ENCODE peak calls at places on chromosomes 5 and 9, in four cellular contexts. One of them, this sample, is unnamed.

GRCh38 chr5:170751631-170752030 is 31.9 kb upstream of the GABRP start:
- DNase-seq in heart right ventricle: no peak
- DNase-seq in psoas muscle: no peak
- DNase-seq in effector memory CD4-positive, alpha-beta T cell: no peak
- DNase-seq in this sample: no peak

GRCh38 chr9:131676431-131676972 is 63.4 kb downstream of the RAPGEF1 start:
- DNase-seq in heart right ventricle: no peak
- DNase-seq in psoas muscle: no peak
- DNase-seq in effector memory CD4-positive, alpha-beta T cell: peak; percentile 54
- DNase-seq in this sample: no peak

GRCh38 chr5:505946-506555 is 18.2 kb downstream of the SLC9A3 start:
- DNase-seq in heart right ventricle: no peak
- DNase-seq in psoas muscle: no peak
- DNase-seq in effector memory CD4-positive, alpha-beta T cell: no peak
- DNase-seq in this sample: no peak

GRCh38 chr9:105067895-105068580 is 140.1 kb upstream of the ABCA1 start:
- DNase-seq in heart right ventricle: no peak
- DNase-seq in psoas muscle: no peak
- DNase-seq in effector memory CD4-positive, alpha-beta T cell: no peak
- DNase-seq in this sample: no peak

GRCh38 chr9:84670106-84670800 is 724 bp downstream of the NTRK2 start:
- DNase-seq in heart right ventricle: no peak
- DNase-seq in psoas muscle: peak; percentile 51
- DNase-seq in effector memory CD4-positive, alpha-beta T cell: no peak
- DNase-seq in this sample: peak; percentile 37

GRCh38 chr5:142925795-142926194 is 155.6 kb downstream of the ARHGAP26 start:
- DNase-seq in heart right ventricle: peak; percentile 59
- DNase-seq in psoas muscle: no peak
- DNase-seq in effector memory CD4-positive, alpha-beta T cell: no peak
- DNase-seq in this sample: no peak

GRCh38 chr9:134491436-134491835 is 150.2 kb upstream of the COL5A1 start:
- DNase-seq in heart right ventricle: no peak
- DNase-seq in psoas muscle: no peak
- DNase-seq in effector memory CD4-positive, alpha-beta T cell: no peak
- DNase-seq in this sample: peak; percentile 56

GRCh38 chr9:130607640-130608420 is 28.5 kb downstream of the FUBP3 start:
- DNase-seq in heart right ventricle: no peak
- DNase-seq in psoas muscle: no peak
- DNase-seq in effector memory CD4-positive, alpha-beta T cell: no peak
- DNase-seq in this sample: no peak

GRCh38 chr9:108377382-108377781 is 478.4 kb downstream of the ACTL7B start:
- DNase-seq in heart right ventricle: no peak
- DNase-seq in psoas muscle: no peak
- DNase-seq in effector memory CD4-positive, alpha-beta T cell: no peak
- DNase-seq in this sample: no peak

GRCh38 chr5:147567917-147568598 is 58.2 kb upstream of the DPYSL3 start:
- DNase-seq in heart right ventricle: no peak
- DNase-seq in psoas muscle: no peak
- DNase-seq in effector memory CD4-positive, alpha-beta T cell: no peak
- DNase-seq in this sample: no peak

DNA sequence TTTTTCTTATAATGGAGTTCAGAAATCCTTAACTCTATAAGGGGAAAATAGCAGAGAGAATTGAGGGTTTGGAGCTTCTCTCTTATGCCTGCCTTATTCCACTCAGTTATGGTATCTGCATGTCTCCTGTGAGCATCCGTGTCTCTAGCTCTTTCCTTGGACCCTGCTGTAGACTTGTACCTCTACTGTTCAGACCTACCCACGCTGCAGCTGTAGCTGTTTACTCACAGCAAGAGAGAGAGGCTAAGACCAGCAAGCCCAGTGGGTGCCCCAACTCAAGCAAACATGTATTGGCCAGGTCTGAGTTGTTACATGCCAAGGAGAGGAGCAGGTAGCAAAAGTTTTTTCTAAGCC is 7.1 kb upstream of the PCSK1 start:
- DNase-seq in heart right ventricle: no peak
- DNase-seq in psoas muscle: no peak
- DNase-seq in effector memory CD4-positive, alpha-beta T cell: no peak
- DNase-seq in this sample: no peak
- H3K27me3 ChIP-seq in heart right ventricle: peaks cover 10% of the 10 kb centered on the region
- H3K27me3 ChIP-seq in psoas muscle: no peaks in the 10 kb centered on the region
- H3K27me3 ChIP-seq in effector memory CD4-positive, alpha-beta T cell: peaks cover 3% of the 10 kb centered on the region
- H3K27me3 ChIP-seq in this sample: no peaks in the 10 kb centered on the region

GRCh38 chr5:172905346-172905756 is 53.9 kb upstream of the RPL26L1 start:
- DNase-seq in heart right ventricle: no peak
- DNase-seq in psoas muscle: no peak
- DNase-seq in effector memory CD4-positive, alpha-beta T cell: no peak
- DNase-seq in this sample: no peak

GRCh38 chr5:172904312-172904642 is 54.9 kb upstream of the RPL26L1 start:
- DNase-seq in heart right ventricle: no peak
- DNase-seq in psoas muscle: no peak
- DNase-seq in effector memory CD4-positive, alpha-beta T cell: no peak
- DNase-seq in this sample: no peak

GRCh38 chr5:172904643-172905345 is 54.4 kb upstream of the RPL26L1 start:
- DNase-seq in heart right ventricle: peak; percentile 72
- DNase-seq in psoas muscle: peak; percentile 79
- DNase-seq in effector memory CD4-positive, alpha-beta T cell: no peak
- DNase-seq in this sample: peak; percentile 97

GRCh38 chr5:172902497-172903472 is 56.4 kb upstream of the RPL26L1 start:
- DNase-seq in heart right ventricle: peak; percentile 81
- DNase-seq in psoas muscle: peak; percentile 89
- DNase-seq in effector memory CD4-positive, alpha-beta T cell: no peak
- DNase-seq in this sample: peak; percentile 93

GRCh38 chr5:172903790-172904189 is 55.4 kb upstream of the RPL26L1 start:
- DNase-seq in heart right ventricle: no peak
- DNase-seq in psoas muscle: no peak
- DNase-seq in effector memory CD4-positive, alpha-beta T cell: no peak
- DNase-seq in this sample: no peak
- H3K4me1 ChIP-seq in heart right ventricle: peaks cover 63% of the 10 kb centered on the region
- H3K4me1 ChIP-seq in psoas muscle: peaks cover 64% of the 10 kb centered on the region
- H3K4me1 ChIP-seq in effector memory CD4-positive, alpha-beta T cell: no peaks in the 10 kb centered on the region
- H3K4me1 ChIP-seq in this sample: peaks cover 92% of the 10 kb centered on the region

GRCh38 chr9:129335456-129336129 is 157.5 kb upstream of the IER5L start:
- DNase-seq in heart right ventricle: no peak
- DNase-seq in psoas muscle: no peak
- DNase-seq in effector memory CD4-positive, alpha-beta T cell: no peak
- DNase-seq in this sample: no peak

GRCh38 chr9:129333961-129334743 is 156.1 kb upstream of the IER5L start:
- DNase-seq in heart right ventricle: peak; percentile 88
- DNase-seq in psoas muscle: peak; percentile 92
- DNase-seq in effector memory CD4-positive, alpha-beta T cell: no peak
- DNase-seq in this sample: peak; percentile 96

GRCh38 chr9:129333613-129333960 is 155.5 kb upstream of the IER5L start:
- DNase-seq in heart right ventricle: no peak
- DNase-seq in psoas muscle: no peak
- DNase-seq in effector memory CD4-positive, alpha-beta T cell: no peak
- DNase-seq in this sample: no peak

GRCh38 chr9:129336130-129336528 is 158.1 kb upstream of the IER5L start:
- DNase-seq in heart right ventricle: no peak
- DNase-seq in psoas muscle: no peak
- DNase-seq in effector memory CD4-positive, alpha-beta T cell: no peak
- DNase-seq in this sample: no peak

DNA sequence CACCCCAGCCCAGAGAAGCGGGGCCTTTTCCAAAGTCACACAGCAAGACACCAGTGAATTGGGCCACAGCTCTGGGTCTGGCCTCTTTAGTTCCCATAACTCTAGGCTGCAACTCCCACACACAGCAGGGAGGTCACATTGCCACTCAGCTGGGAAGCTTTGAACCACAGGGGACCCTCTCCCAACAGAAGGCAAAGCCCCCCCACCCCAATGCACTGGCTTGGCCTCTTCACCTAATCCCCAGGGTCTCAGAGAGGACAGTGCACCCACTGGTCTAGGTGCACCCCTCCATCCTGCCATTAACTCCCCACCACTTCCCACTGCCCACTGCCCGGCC is 156.7 kb upstream of the IER5L start:
- DNase-seq in heart right ventricle: no peak
- DNase-seq in psoas muscle: no peak
- DNase-seq in effector memory CD4-positive, alpha-beta T cell: no peak
- DNase-seq in this sample: no peak
- H3K4me3 ChIP-seq in heart right ventricle: peak overlapping the region; percentile 27
- H3K4me3 ChIP-seq in psoas muscle: no peak overlapping the region
- H3K4me3 ChIP-seq in effector memory CD4-positive, alpha-beta T cell: no peak overlapping the region
- H3K4me3 ChIP-seq in this sample: no peak overlapping the region

GRCh38 chr5:176624916-176625315 is 5.4 kb downstream of the SNCB start:
- DNase-seq in heart right ventricle: no peak
- DNase-seq in psoas muscle: no peak
- DNase-seq in effector memory CD4-positive, alpha-beta T cell: no peak
- DNase-seq in this sample: no peak

GRCh38 chr5:176627582-176627981 is 2.8 kb downstream of the SNCB start:
- DNase-seq in heart right ventricle: no peak
- DNase-seq in psoas muscle: no peak
- DNase-seq in effector memory CD4-positive, alpha-beta T cell: no peak
- DNase-seq in this sample: no peak

GRCh38 chr5:176625512-176625911 is 4.8 kb downstream of the SNCB start:
- DNase-seq in heart right ventricle: no peak
- DNase-seq in psoas muscle: no peak
- DNase-seq in effector memory CD4-positive, alpha-beta T cell: no peak
- DNase-seq in this sample: no peak

GRCh38 chr5:176626876-176627236 is 3.5 kb downstream of the SNCB start:
- DNase-seq in heart right ventricle: no peak
- DNase-seq in psoas muscle: no peak
- DNase-seq in effector memory CD4-positive, alpha-beta T cell: no peak
- DNase-seq in this sample: no peak

GRCh38 chr5:176625966-176626875 is 4.1 kb downstream of the SNCB start:
- DNase-seq in heart right ventricle: no peak
- DNase-seq in psoas muscle: no peak
- DNase-seq in effector memory CD4-positive, alpha-beta T cell: no peak
- DNase-seq in this sample: no peak
- H3K27me3 ChIP-seq in heart right ventricle: peaks cover 86% of the 10 kb centered on the region
- H3K27me3 ChIP-seq in psoas muscle: no peaks in the 10 kb centered on the region
- H3K27me3 ChIP-seq in effector memory CD4-positive, alpha-beta T cell: peaks cover 24% of the 10 kb centered on the region
- H3K27me3 ChIP-seq in this sample: no peaks in the 10 kb centered on the region

DNA sequence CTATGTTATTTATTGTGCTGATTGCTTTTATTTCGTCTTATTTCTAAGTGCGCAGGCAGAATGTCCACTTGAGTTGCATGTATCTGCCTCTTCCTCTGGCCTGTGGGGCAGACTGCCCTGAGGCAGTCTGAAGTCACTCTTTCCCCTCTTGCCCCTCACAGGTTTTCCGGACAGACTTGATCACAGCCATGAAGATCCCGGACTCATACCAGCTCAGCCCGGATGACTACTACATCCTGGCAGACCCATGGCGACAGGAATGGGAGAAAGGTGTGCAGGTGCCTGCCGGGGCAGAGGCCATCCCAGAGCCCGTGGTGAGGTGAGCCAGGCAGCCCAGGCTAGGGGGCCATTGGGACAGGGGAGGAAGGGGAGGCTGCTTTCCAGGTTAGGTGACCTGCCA is 26.4 kb downstream of the JADE2 start:
- DNase-seq in heart right ventricle: no peak
- DNase-seq in psoas muscle: no peak
- DNase-seq in effector memory CD4-positive, alpha-beta T cell: no peak
- DNase-seq in this sample: no peak
- H3K4me1 ChIP-seq in heart right ventricle: peaks cover 90% of the 10 kb centered on the region
- H3K4me1 ChIP-seq in psoas muscle: peaks cover 52% of the 10 kb centered on the region
- H3K4me1 ChIP-seq in effector memory CD4-positive, alpha-beta T cell: peaks cover 25% of the 10 kb centered on the region
- H3K4me1 ChIP-seq in this sample: peaks cover 71% of the 10 kb centered on the region

GRCh38 chr9:133275105-133276000 is at the start of gene ABO:
- DNase-seq in heart right ventricle: peak; percentile 44
- DNase-seq in psoas muscle: no peak
- DNase-seq in effector memory CD4-positive, alpha-beta T cell: no peak
- DNase-seq in this sample: no peak

GRCh38 chr9:133278161-133279131 is 3.4 kb upstream of the ABO start:
- DNase-seq in heart right ventricle: no peak
- DNase-seq in psoas muscle: no peak
- DNase-seq in effector memory CD4-positive, alpha-beta T cell: no peak
- DNase-seq in this sample: no peak

GRCh38 chr9:133276923-133277322 is 1.9 kb upstream of the ABO start:
- DNase-seq in heart right ventricle: no peak
- DNase-seq in psoas muscle: no peak
- DNase-seq in effector memory CD4-positive, alpha-beta T cell: no peak
- DNase-seq in this sample: no peak

GRCh38 chr9:133276001-133276884 is 1.2 kb upstream of the ABO start:
- DNase-seq in heart right ventricle: no peak
- DNase-seq in psoas muscle: no peak
- DNase-seq in effector memory CD4-positive, alpha-beta T cell: no peak
- DNase-seq in this sample: no peak

DNA sequence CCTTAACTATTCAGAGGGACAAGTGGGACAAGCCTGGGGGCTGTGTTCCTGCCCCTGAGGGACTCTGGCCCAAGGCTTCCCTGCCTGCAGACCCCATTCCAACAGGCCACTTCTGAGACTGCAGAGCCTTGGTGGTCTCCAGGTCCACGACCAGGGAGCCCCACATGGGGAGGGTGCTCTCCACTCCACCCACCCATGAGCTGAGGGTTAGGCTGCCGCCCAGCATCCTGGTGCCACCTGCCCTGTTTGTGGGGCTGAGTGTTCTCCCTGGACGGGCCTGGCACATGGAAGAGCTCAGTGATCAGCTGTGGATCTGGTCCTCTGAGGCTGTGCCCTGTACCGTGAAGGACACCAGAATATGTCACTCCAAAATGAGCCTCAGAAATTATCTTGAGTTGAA is 2.5 kb upstream of the ABO start:
- DNase-seq in heart right ventricle: no peak
- DNase-seq in psoas muscle: no peak
- DNase-seq in effector memory CD4-positive, alpha-beta T cell: no peak
- DNase-seq in this sample: no peak
- H3K4me3 ChIP-seq in heart right ventricle: no peak overlapping the region
- H3K4me3 ChIP-seq in psoas muscle: no peak overlapping the region
- H3K4me3 ChIP-seq in effector memory CD4-positive, alpha-beta T cell: no peak overlapping the region
- H3K4me3 ChIP-seq in this sample: no peak overlapping the region

GRCh38 chr5:4229414-4229813 is 633.8 kb downstream of the IRX1 start:
- DNase-seq in heart right ventricle: no peak
- DNase-seq in psoas muscle: no peak
- DNase-seq in effector memory CD4-positive, alpha-beta T cell: no peak
- DNase-seq in this sample: no peak
- H3K27me3 ChIP-seq in heart right ventricle: no peaks in the 10 kb centered on the region
- H3K27me3 ChIP-seq in psoas muscle: no peaks in the 10 kb centered on the region
- H3K27me3 ChIP-seq in effector memory CD4-positive, alpha-beta T cell: no peaks in the 10 kb centered on the region
- H3K27me3 ChIP-seq in this sample: no peaks in the 10 kb centered on the region

This sample was measured in tibial artery.